ENCODE peak calls at places on chromosomes 6 and 20, in six cellular contexts. H is GM20000, N is PC-3, M is adrenal gland, E is PC-9, O is brain microvascular endothelial cell. Y is an unnamed sample.

GRCh38 chr6:13572240-13572639 is 2.2 kb upstream of the SIRT5 start:
- DNase-seq in E (no peak), M (no peak), H (no peak), O (no peak), N (no peak), Y (no peak)

GRCh38 chr6:34242252-34243130 is 5.8 kb downstream of the HMGA1 start:
- DNase-seq in M (peak; percentile 11), E (no peak), O (no peak), N (peak; percentile 44), H (peak; percentile 2), Y (no peak)

GRCh38 chr20:2709205-2709981 is 16.8 kb downstream of the EBF4 start:
- DNase-seq in H (no peak), M (no peak), O (no peak), E (no peak), N (no peak), Y (no peak)

GRCh38 chr6:158848441-158848840 is 29.3 kb upstream of the EZR start:
- DNase-seq in H (no peak), O (no peak), E (peak; percentile 85), N (peak; percentile 13), M (no peak), Y (no peak)

GRCh38 chr6:29748391-29749352 is 25.4 kb downstream of the HLA-F start:
- DNase-seq in E (peak; percentile 81), H (peak; percentile 94), O (peak; percentile 59), M (peak; percentile 97), N (peak; percentile 91), Y (peak; percentile 96)

GRCh38 chr6:94443701-94444100 is 1024.3 kb upstream of the EPHA7 start:
- DNase-seq in N (no peak), E (no peak), O (no peak), H (no peak), M (no peak), Y (no peak)

GRCh38 chr6:157063176-157063934 is 260.0 kb downstream of the TMEM242 start:
- DNase-seq in N (peak; percentile 81), H (no peak), E (peak; percentile 92), M (no peak), O (no peak), Y (no peak)

GRCh38 chr6:25692472-25692871 is 40.5 kb downstream of the SCGN start:
- DNase-seq in E (no peak), H (no peak), M (no peak), N (no peak), O (no peak), Y (no peak)

GRCh38 chr20:25580711-25581110 is 4.6 kb downstream of the NINL start:
- DNase-seq in N (peak; percentile 49), M (no peak), E (peak; percentile 51), H (no peak), O (no peak), Y (no peak)

GRCh38 chr20:51129201-51129671 is 106.3 kb upstream of the KCNG1 start:
- DNase-seq in M (no peak), H (no peak), N (no peak), E (no peak), O (no peak), Y (no peak)

GRCh38 chr6:129252377-129253071 is 369.6 kb downstream of the LAMA2 start:
- DNase-seq in H (no peak), O (no peak), E (no peak), N (peak; percentile 32), M (no peak), Y (no peak)

GRCh38 chr20:3748073-3748472 is 15.6 kb downstream of the HSPA12B start:
- DNase-seq in N (no peak), M (no peak), E (no peak), H (no peak), O (no peak), Y (no peak)

GRCh38 chr6:153002613-153003293 is at the start of gene MTRF1L:
- DNase-seq in E (peak; percentile 92), N (peak; percentile 95), H (peak; percentile 91), O (peak; percentile 97), M (peak; percentile 96), Y (peak; percentile 93)

GRCh38 chr6:168037856-168038255 is 40.4 kb downstream of the KIF25 start:
- DNase-seq in N (peak; percentile 17), H (no peak), E (peak; percentile 69), M (no peak), O (no peak), Y (no peak)

GRCh38 chr20:35226775-35227681 is 538 bp downstream of the MMP24 start:
- DNase-seq in M (peak; percentile 64), N (peak; percentile 41), E (no peak), O (peak; percentile 18), H (peak; percentile 62), Y (peak; percentile 65)

GRCh38 chr20:38354227-38354626 is 7.9 kb downstream of the LBP start:
- DNase-seq in H (no peak), O (no peak), M (no peak), N (no peak), E (no peak), Y (no peak)

GRCh38 chr20:17747431-17747846 is 47.7 kb downstream of the BANF2 start:
- DNase-seq in M (peak; percentile 85), E (peak; percentile 68), N (peak; percentile 89), O (peak; percentile 92), H (no peak), Y (no peak)

GRCh38 chr6:169073311-169073710 is 180.3 kb downstream of the THBS2 start:
- DNase-seq in O (peak; percentile 86), M (no peak), H (no peak), N (no peak), E (no peak), Y (no peak)

GRCh38 chr6:100346828-100347227 is 117.9 kb downstream of the SIM1 start:
- DNase-seq in E (no peak), M (no peak), O (no peak), H (no peak), N (peak; percentile 58), Y (no peak)

GRCh38 chr6:35728663-35729348 is 8.0 kb upstream of the ARMC12 start:
- DNase-seq in M (no peak), N (no peak), O (no peak), H (no peak), E (no peak), Y (no peak)

GRCh38 chr6:42860481-42860880 is 18.9 kb upstream of the RPL7L1 start:
- DNase-seq in O (no peak), N (no peak), H (no peak), M (no peak), E (no peak), Y (no peak)

GRCh38 chr6:170279426-170279825 is 11.5 kb downstream of the DLL1 start:
- DNase-seq in M (no peak), O (no peak), N (no peak), E (no peak), H (no peak), Y (no peak)

GRCh38 chr6:170279977-170280688 is 10.7 kb downstream of the DLL1 start:
- DNase-seq in M (peak; percentile 89), E (peak; percentile 44), N (peak; percentile 65), H (peak; percentile 74), O (no peak), Y (peak; percentile 69)

GRCh38 chr6:170281331-170282292 is 9.3 kb downstream of the DLL1 start:
- DNase-seq in E (no peak), M (no peak), O (no peak), N (no peak), H (no peak), Y (no peak)

GRCh38 chr6:170278743-170279094 is 12.2 kb downstream of the DLL1 start:
- DNase-seq in O (no peak), N (no peak), H (no peak), M (no peak), E (no peak), Y (no peak)

GRCh38 chr6:170280689-170281045 is 10.2 kb downstream of the DLL1 start:
- DNase-seq in M (no peak), E (no peak), N (no peak), H (no peak), O (no peak), Y (no peak)
- TF ChIP-seq CTCF in M (no peak), E (no peak), N (no peak), H (no peak), O (no peak), Y (no peak)

GRCh38 chr6:125759959-125760457 is 10.6 kb downstream of the HEY2 start:
- DNase-seq in M (no peak), H (no peak), N (no peak), O (no peak), E (no peak), Y (no peak)

GRCh38 chr6:125753218-125753936 is 3.9 kb downstream of the HEY2 start:
- DNase-seq in O (no peak), H (peak; percentile 47), E (no peak), M (no peak), N (peak; percentile 46), Y (no peak)

GRCh38 chr6:125753937-125754259 is 4.5 kb downstream of the HEY2 start:
- DNase-seq in M (no peak), N (no peak), E (no peak), O (no peak), H (no peak), Y (no peak)

GRCh38 chr6:125764105-125764671 is 14.8 kb downstream of the HEY2 start:
- DNase-seq in O (no peak), N (no peak), E (no peak), M (no peak), H (no peak), Y (no peak)

GRCh38 chr6:125759184-125759902 is 9.9 kb downstream of the HEY2 start:
- DNase-seq in E (no peak), N (no peak), O (peak; percentile 51), H (no peak), M (no peak), Y (no peak)
- TF ChIP-seq CTCF in E (no peak), N (peak; percentile 15), O (peak; percentile 82), H (no peak), M (no peak), Y (no peak)

GRCh38 chr6:155267411-155267810 is 3.6 kb downstream of the CLDN20 start:
- DNase-seq in M (no peak), E (peak; percentile 36), O (no peak), N (no peak), H (no peak), Y (no peak)

GRCh38 chr6:155263373-155264063 is at the start of gene CLDN20:
- DNase-seq in E (no peak), N (no peak), M (no peak), O (no peak), H (no peak), Y (no peak)

GRCh38 chr6:155264704-155265320 is 999 bp downstream of the CLDN20 start:
- DNase-seq in M (no peak), H (no peak), E (no peak), O (no peak), N (no peak), Y (no peak)

GRCh38 chr6:155262655-155263054 is 1.2 kb upstream of the CLDN20 start:
- DNase-seq in O (no peak), H (no peak), N (no peak), E (no peak), M (no peak), Y (no peak)

GRCh38 chr6:155265843-155266535 is 2.2 kb downstream of the CLDN20 start:
- DNase-seq in N (peak; percentile 10), H (no peak), M (no peak), E (no peak), O (no peak), Y (no peak)
- TF ChIP-seq CTCF in N (peak; percentile 21), H (no peak), M (no peak), E (no peak), O (peak; percentile 34), Y (no peak)

DNA sequence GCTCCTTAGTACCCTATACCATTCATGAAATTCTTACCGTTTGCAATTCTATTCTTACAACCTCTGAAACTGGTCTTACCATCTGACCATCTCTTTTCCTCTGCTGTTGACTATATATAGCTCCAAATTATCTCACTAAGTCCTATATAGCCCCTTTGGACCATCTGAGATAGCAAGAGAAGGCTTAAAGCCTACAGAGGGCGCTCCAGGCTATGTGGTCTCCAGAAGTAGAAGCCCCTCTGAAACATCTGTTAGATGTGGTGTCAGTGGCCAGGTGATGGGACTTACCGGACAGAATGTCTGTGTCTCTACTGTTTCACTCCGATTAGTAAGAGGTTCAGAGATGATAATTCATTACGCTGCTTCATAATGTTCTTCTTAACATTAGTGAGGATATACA is 140.7 kb upstream of the BMP2 start:
- DNase-seq in N (no peak), M (no peak), E (no peak), O (no peak), H (no peak), Y (no peak)
- TF ChIP-seq CTCF in N (peak; percentile 48), M (no peak), E (no peak), O (peak; percentile 30), H (no peak), Y (no peak)

Y was measured in GM13976.